ENCODE peak calls at places on chromosomes 4 and X, in five cellular contexts. W is AG04449, U is AG04450, O is right lobe of liver, N is GM12865. Z is an unnamed sample.

GRCh38 chr4:40980318-40980883 is 230.6 kb downstream of the NSUN7 start:
- DNase-seq in W (no peak), U (no peak), O (no peak), N (peak), Z (no peak)

GRCh38 chrX:13690836-13691235 is 1.9 kb downstream of the RAB9A start:
- DNase-seq in W (no peak), U (no peak), O (no peak), N (peak), Z (no peak)

GRCh38 chr4:135186002-135186401 is 984.4 kb upstream of the PABPC4L start:
- DNase-seq in W (no peak), U (no peak), O (no peak), N (no peak), Z (no peak)

GRCh38 chr4:124713213-124713592 is 671 bp upstream of the ANKRD50 start:
- DNase-seq in W (no peak), U (peak), O (peak), N (peak), Z (peak)

GRCh38 chrX:17774053-17774452 is 36.8 kb downstream of the SCML1 start:
- DNase-seq in W (no peak), U (no peak), O (no peak), N (no peak), Z (no peak)

GRCh38 chrX:77749695-77750094 is 36.3 kb downstream of the ATRX start:
- DNase-seq in W (peak), U (no peak), O (no peak), N (no peak), Z (no peak)

GRCh38 chr4:175767130-175767529 is 44.9 kb downstream of the GPM6A start:
- DNase-seq in W (no peak), U (no peak), O (no peak), N (no peak), Z (no peak)

GRCh38 chrX:68498044-68498507 is 775 bp upstream of the YIPF6 start:
- DNase-seq in W (no peak), U (no peak), O (no peak), N (no peak), Z (no peak)

GRCh38 chr4:150278206-150278605 is 200.0 kb downstream of the DCLK2 start:
- DNase-seq in W (no peak), U (no peak), O (no peak), N (no peak), Z (no peak)

GRCh38 chrX:121958886-121959285 is 911.5 kb downstream of the GLUD2 start:
- DNase-seq in W (no peak), U (no peak), O (no peak), N (peak), Z (no peak)

GRCh38 chr4:37130465-37130864 is 114.1 kb upstream of the NWD2 start:
- DNase-seq in W (no peak), U (no peak), O (no peak), N (no peak), Z (no peak)

GRCh38 chrX:16112428-16112827 is 10.9 kb upstream of the GRPR start:
- DNase-seq in W (no peak), U (no peak), O (no peak), N (no peak), Z (no peak)
- TF ChIP-seq CTCF in W (peak), U (peak), O (no peak), N (no peak), Z (no peak)

GRCh38 chr4:140523370-140523856 is 555 bp upstream of the ELMOD2 start:
- DNase-seq in W (no peak), U (no peak), O (no peak), N (no peak), Z (no peak)
- H3K4me3 ChIP-seq in W (peak), U (peak), O (peak), N (peak), Z (peak)

DNA sequence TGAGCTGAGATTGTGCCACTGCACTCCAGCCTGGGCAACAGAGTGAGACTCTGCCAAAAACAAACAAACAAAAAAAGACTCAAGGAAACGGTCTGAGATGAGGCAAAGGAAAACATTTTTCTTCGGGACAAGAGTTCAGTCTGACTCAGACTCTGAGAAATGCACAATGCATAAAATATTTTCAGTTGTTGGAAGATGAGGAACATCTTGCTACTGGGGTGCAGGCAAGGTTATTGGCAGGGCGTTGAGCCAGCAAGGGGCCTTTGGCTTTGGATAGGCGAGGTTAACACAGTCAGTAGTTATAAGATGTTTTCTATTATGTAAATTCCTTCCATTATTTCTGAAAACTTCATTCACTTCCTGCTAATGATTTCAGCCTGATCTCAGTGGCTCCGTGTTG is 96.1 kb upstream of the VCX start:
- DNase-seq in W (no peak), U (no peak), O (no peak), N (no peak), Z (no peak)
- TF ChIP-seq CTCF in W (no peak), U (no peak), O (no peak), N (no peak), Z (no peak)

DNA sequence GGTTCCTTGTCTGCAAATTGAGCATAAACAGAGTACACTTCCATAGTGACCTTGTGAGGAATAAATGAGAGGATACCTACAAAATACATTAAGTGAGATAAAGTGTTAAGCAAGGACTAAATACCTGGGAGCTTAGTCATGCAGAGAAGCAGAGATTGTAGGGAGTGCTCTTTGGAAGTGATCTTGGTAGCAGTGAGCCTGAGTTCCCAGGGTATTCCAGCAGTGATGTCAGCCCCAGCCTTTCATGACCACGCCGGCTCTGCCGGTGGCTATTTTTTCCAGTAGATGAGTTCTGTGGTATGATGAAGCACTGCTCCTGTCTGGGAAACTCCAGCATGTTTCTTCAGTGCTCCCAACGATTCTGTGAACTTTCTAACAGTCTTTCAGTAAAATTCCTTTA is 391.5 kb upstream of the IGFBP7 start:
- DNase-seq in W (peak), U (no peak), O (no peak), N (no peak), Z (peak)
- H3K4me3 ChIP-seq in W (no peak), U (no peak), O (no peak), N (no peak), Z (no peak)

DNA sequence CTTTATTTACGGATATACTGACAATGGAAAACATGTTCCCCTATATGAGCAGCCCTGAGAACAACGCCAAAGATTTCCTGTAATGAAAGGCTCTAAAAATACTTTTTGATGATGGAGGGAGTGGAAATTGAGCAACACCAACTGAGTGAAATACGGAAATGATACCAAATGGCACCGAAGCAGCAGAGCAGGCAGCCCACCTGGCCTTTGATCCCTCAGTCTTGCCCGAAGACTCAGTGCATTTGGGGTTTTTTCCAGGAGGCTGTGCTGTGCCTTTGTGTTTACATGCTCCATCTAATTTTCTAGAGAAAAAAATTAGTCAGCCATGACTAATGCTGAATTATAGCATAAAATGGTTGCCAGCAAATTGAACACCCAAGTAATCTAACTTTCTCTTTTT is 169.9 kb upstream of the RBPJ start:
- DNase-seq in W (no peak), U (no peak), O (no peak), N (no peak), Z (no peak)
- TF ChIP-seq CTCF in W (no peak), U (no peak), O (no peak), N (no peak), Z (no peak)

GRCh38 chrX:148443216-148443615 is 57.2 kb upstream of the AFF2 start:
- DNase-seq in W (no peak), U (no peak), O (no peak), N (no peak), Z (no peak)

DNA sequence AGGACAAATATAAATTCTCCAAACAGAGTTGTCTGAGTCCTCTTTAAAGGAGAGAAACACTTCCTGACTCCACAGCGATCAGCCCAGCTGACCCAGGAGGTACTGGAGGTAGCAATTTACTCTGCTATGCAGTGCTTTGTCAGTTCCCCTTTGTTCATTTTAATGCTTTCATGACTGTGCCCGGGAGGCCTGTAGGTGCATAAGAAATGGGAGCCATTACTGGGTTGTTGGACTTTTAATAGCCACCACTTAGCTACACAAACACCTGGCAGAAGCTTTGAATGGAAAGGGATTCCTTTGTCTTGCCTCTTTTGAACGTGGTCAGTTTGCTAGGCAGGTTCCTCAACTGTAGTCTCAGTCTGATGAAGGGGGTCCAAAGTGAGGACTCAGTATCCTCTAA is 59.0 kb upstream of the AFF2 start:
- DNase-seq in W (no peak), U (no peak), O (no peak), N (no peak), Z (no peak)
- H3K4me3 ChIP-seq in W (no peak), U (no peak), O (no peak), N (no peak), Z (no peak)

GRCh38 chrX:108699368-108699767 is 37.0 kb downstream of the IRS4 start:
- DNase-seq in W (no peak), U (no peak), O (no peak), N (peak), Z (peak)
- TF ChIP-seq CTCF in W (peak), U (no peak), O (peak), N (peak), Z (peak)